ENCODE peak calls at places on chromosome 5, in five cellular contexts. One of them, this sample, is unnamed.

GRCh38 chr5:89988129-89988528 is 421.4 kb downstream of the CETN3 start:
- DNase-seq in cardiac fibroblast: peak; percentile 54
- DNase-seq in pancreas: no peak
- DNase-seq in heart left ventricle: no peak
- DNase-seq in AG09309: no peak
- DNase-seq in this sample: no peak

GRCh38 chr5:135060021-135060420 is 26.0 kb upstream of the PITX1 start:
- DNase-seq in cardiac fibroblast: no peak
- DNase-seq in heart left ventricle: no peak
- DNase-seq in AG09309: no peak
- DNase-seq in pancreas: peak; percentile 27
- DNase-seq in this sample: no peak

GRCh38 chr5:53929596-53929995 is 369.2 kb downstream of the NDUFS4 start:
- DNase-seq in heart left ventricle: no peak
- DNase-seq in cardiac fibroblast: no peak
- DNase-seq in pancreas: no peak
- DNase-seq in AG09309: no peak
- DNase-seq in this sample: no peak

GRCh38 chr5:1005904-1006655 is 2.5 kb upstream of the NKD2 start:
- DNase-seq in pancreas: no peak
- DNase-seq in AG09309: no peak
- DNase-seq in cardiac fibroblast: no peak
- DNase-seq in heart left ventricle: peak; percentile 15
- DNase-seq in this sample: no peak

GRCh38 chr5:149271195-149271716 is 403 bp upstream of the AFAP1L1 start:
- DNase-seq in AG09309: no peak
- DNase-seq in pancreas: peak; percentile 56
- DNase-seq in heart left ventricle: no peak
- DNase-seq in cardiac fibroblast: no peak
- DNase-seq in this sample: no peak

GRCh38 chr5:18314192-18314778 is 680.0 kb downstream of the TAF11L14 start:
- DNase-seq in heart left ventricle: no peak
- DNase-seq in pancreas: no peak
- DNase-seq in cardiac fibroblast: peak; percentile 42
- DNase-seq in AG09309: no peak
- DNase-seq in this sample: no peak

GRCh38 chr5:35838370-35839042 is 18.2 kb upstream of the IL7R start:
- DNase-seq in cardiac fibroblast: no peak
- DNase-seq in AG09309: no peak
- DNase-seq in pancreas: no peak
- DNase-seq in heart left ventricle: no peak
- DNase-seq in this sample: no peak

GRCh38 chr5:105238561-105238960 is 1676.0 kb upstream of the NUDT12 start:
- DNase-seq in AG09309: no peak
- DNase-seq in cardiac fibroblast: no peak
- DNase-seq in heart left ventricle: no peak
- DNase-seq in pancreas: no peak
- DNase-seq in this sample: no peak

GRCh38 chr5:96734871-96735325 is 72.7 kb downstream of the CAST start:
- DNase-seq in pancreas: no peak
- DNase-seq in AG09309: no peak
- DNase-seq in cardiac fibroblast: peak; percentile 70
- DNase-seq in heart left ventricle: no peak
- DNase-seq in this sample: no peak

GRCh38 chr5:431711-432050 is 11.3 kb upstream of the EXOC3 start:
- DNase-seq in pancreas: no peak
- DNase-seq in AG09309: no peak
- DNase-seq in cardiac fibroblast: no peak
- DNase-seq in heart left ventricle: no peak
- DNase-seq in this sample: no peak

GRCh38 chr5:65708140-65708539 is 13.8 kb downstream of the SGTB start:
- DNase-seq in pancreas: no peak
- DNase-seq in cardiac fibroblast: no peak
- DNase-seq in heart left ventricle: no peak
- DNase-seq in AG09309: no peak
- DNase-seq in this sample: no peak

GRCh38 chr5:139394123-139394653 is 716 bp downstream of the PROB1 start:
- DNase-seq in AG09309: no peak
- DNase-seq in pancreas: peak; percentile 78
- DNase-seq in cardiac fibroblast: peak; percentile 35
- DNase-seq in heart left ventricle: no peak
- DNase-seq in this sample: no peak
- TF ChIP-seq CTCF in AG09309: peak; percentile 51
- TF ChIP-seq CTCF in pancreas: peak; percentile 18
- TF ChIP-seq CTCF in cardiac fibroblast: peak; percentile 29
- TF ChIP-seq CTCF in heart left ventricle: peak; percentile 34
- TF ChIP-seq CTCF in this sample: peak; percentile 56

GRCh38 chr5:73302797-73303138 is 129.8 kb downstream of the TMEM174 start:
- DNase-seq in pancreas: no peak
- DNase-seq in AG09309: no peak
- DNase-seq in cardiac fibroblast: no peak
- DNase-seq in heart left ventricle: no peak
- DNase-seq in this sample: no peak

GRCh38 chr5:73304381-73304780 is 131.4 kb downstream of the TMEM174 start:
- DNase-seq in cardiac fibroblast: no peak
- DNase-seq in pancreas: no peak
- DNase-seq in AG09309: no peak
- DNase-seq in heart left ventricle: no peak
- DNase-seq in this sample: no peak

GRCh38 chr5:73305386-73305785 is 132.4 kb downstream of the TMEM174 start:
- DNase-seq in pancreas: no peak
- DNase-seq in cardiac fibroblast: no peak
- DNase-seq in AG09309: no peak
- DNase-seq in heart left ventricle: no peak
- DNase-seq in this sample: no peak

GRCh38 chr5:73301208-73302088 is 128.5 kb downstream of the TMEM174 start:
- DNase-seq in cardiac fibroblast: no peak
- DNase-seq in AG09309: no peak
- DNase-seq in pancreas: no peak
- DNase-seq in heart left ventricle: no peak
- DNase-seq in this sample: no peak

DNA sequence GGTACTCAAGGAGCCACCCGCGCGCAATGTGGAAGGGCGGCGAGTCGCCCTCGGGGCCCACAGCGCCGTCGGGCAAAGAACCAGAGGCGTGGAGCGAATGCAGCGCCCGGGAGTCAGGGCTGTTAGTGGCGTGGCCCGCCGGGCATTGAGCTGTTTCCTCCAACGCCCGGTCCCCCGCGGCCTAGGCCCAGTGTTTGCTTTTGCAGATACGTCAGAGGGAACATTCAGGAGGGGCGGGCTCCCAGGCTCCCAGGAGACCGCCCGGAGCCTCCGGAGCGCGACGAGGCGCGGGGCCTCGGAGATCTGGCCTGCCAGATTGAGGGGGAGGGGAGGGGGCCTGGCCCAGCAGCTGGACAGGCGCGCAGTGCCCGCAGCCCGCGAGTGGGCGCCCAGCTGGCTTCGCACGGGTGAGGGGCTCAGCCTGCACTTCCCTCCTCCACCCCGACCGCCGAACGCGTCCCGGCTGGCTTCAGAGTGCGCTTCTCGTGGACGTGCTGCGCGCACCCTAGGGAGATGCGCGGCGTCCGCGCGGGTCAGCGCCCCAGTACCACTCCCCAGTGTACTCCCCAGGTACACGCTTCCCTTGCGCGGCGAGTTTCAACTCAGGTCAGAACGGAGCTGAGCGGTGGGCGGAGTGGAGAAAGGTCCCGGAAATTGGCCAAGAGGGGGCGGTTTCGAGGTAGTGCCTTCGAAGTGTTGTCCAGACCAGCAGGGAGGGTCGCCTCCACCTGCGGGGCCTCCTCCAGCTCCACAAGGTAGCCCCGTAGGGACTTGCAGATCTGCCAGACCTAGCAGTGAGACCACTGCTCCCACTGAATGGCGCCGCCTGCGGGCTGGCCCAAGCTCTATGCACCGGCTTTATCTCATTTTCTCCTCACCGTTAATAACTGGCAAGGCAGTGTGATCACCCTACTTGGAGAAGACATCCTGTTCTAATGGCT is 130.4 kb downstream of the TMEM174 start:
- DNase-seq in pancreas: no peak
- DNase-seq in cardiac fibroblast: no peak
- DNase-seq in heart left ventricle: no peak
- DNase-seq in AG09309: no peak
- DNase-seq in this sample: no peak
- H3K4me3 ChIP-seq in pancreas: peak overlapping the region; percentile 30
- H3K4me3 ChIP-seq in cardiac fibroblast: peak overlapping the region; percentile 14
- H3K4me3 ChIP-seq in heart left ventricle: no peak overlapping the region
- H3K4me3 ChIP-seq in AG09309: no peak overlapping the region
- H3K4me3 ChIP-seq in this sample: no peak overlapping the region

DNA sequence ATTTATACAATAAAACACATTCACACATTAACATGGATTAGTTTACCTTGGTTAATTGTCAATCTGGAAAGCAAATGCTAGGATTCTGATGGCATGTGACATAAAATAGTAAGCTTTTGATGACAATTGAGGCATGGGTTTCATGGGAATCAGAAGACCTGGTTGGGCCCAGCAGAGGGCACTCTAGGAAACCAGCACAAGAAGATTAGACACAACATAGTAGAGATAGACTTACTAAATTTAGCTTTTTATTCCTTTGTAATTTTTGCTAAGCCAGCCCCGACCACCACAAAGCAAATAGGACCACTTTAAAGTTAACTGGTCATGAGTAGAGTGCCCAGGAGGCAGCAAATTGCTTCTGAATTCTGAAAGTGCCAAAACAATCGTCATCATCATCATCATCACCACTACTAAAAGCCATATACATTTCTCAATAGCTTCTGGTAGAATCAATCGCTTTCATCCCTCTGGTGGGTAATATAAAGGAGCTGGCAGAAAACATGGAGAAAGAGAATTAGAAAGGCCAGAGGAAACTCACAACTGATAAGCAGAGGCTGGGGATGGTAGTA is 163.2 kb downstream of the ARRDC3 start:
- DNase-seq in heart left ventricle: no peak
- DNase-seq in AG09309: peak; percentile 34
- DNase-seq in cardiac fibroblast: peak; percentile 74
- DNase-seq in pancreas: no peak
- DNase-seq in this sample: no peak
- TF ChIP-seq CTCF in heart left ventricle: peak; percentile 30
- TF ChIP-seq CTCF in AG09309: peak; percentile 52
- TF ChIP-seq CTCF in cardiac fibroblast: peak; percentile 35
- TF ChIP-seq CTCF in pancreas: no peak
- TF ChIP-seq CTCF in this sample: peak; percentile 58

DNA sequence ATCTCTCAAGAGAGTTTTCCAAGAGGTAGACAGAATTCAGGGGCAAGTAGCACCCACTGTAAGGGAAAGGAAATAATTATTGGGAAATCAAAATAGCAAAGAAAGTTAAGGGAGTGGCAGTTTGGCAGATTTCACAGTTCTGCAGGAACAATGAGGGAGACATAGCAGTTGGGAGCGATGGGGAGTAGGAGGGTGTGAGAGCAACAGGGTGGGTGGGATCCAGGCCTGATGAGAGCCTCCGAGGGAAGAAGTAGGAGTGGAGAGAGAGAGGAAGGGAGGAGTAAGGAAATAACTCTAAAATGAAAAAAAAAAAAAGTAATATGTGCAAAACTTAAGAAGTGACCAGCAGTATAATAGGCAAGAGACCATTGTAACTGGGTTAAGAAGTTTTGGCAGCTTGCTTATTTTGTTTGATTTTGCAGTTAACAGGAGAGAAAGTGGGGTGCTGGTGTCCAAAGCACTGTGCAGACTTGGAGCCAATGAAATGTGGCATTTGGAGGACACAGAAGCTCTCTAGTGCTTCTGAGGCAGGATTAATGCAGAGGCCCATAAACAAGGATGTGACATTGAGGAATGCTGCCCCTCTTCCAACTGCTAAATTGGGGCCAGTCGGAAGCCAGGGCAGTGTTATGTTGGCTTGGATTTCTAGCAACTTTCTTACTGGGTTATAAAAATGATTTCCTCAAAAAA is 10.2 kb downstream of the TNFAIP8 start:
- DNase-seq in cardiac fibroblast: peak; percentile 56
- DNase-seq in AG09309: no peak
- DNase-seq in pancreas: no peak
- DNase-seq in heart left ventricle: no peak
- DNase-seq in this sample: no peak
- H3K4me3 ChIP-seq in cardiac fibroblast: no peak overlapping the region
- H3K4me3 ChIP-seq in AG09309: no peak overlapping the region
- H3K4me3 ChIP-seq in pancreas: no peak overlapping the region
- H3K4me3 ChIP-seq in heart left ventricle: no peak overlapping the region
- H3K4me3 ChIP-seq in this sample: no peak overlapping the region

DNA sequence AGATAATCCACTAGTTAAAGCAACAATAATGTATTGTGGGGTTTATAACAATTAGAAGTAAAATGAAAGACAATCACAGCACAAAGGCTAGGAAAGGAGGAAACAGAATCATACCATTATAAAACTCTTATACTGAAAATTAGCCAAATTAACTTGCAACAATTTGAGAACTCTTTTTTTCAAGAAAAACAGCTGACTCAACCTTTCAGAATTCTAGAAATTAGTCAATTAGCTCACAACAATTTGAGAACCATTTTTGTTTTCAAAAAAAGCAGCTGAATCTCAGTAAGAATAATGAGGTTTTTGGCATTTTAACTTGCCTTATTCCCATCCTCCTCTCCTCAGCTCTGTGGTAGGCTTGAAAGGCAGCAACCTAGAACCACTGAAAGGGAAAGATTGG is 269.9 kb downstream of the NPR3 start:
- DNase-seq in pancreas: no peak
- DNase-seq in AG09309: no peak
- DNase-seq in heart left ventricle: no peak
- DNase-seq in cardiac fibroblast: no peak
- DNase-seq in this sample: no peak
- TF ChIP-seq CTCF in pancreas: no peak
- TF ChIP-seq CTCF in AG09309: no peak
- TF ChIP-seq CTCF in heart left ventricle: no peak
- TF ChIP-seq CTCF in cardiac fibroblast: no peak
- TF ChIP-seq CTCF in this sample: no peak

GRCh38 chr5:160380041-160380440 is 9.6 kb upstream of the C1QTNF2 start:
- DNase-seq in cardiac fibroblast: no peak
- DNase-seq in pancreas: no peak
- DNase-seq in AG09309: no peak
- DNase-seq in heart left ventricle: no peak
- DNase-seq in this sample: no peak
- H3K4me3 ChIP-seq in cardiac fibroblast: no peak overlapping the region
- H3K4me3 ChIP-seq in pancreas: no peak overlapping the region
- H3K4me3 ChIP-seq in AG09309: no peak overlapping the region
- H3K4me3 ChIP-seq in heart left ventricle: no peak overlapping the region
- H3K4me3 ChIP-seq in this sample: no peak overlapping the region

GRCh38 chr5:91928751-91929521 is 545.8 kb upstream of the ARRDC3 start:
- DNase-seq in pancreas: no peak
- DNase-seq in heart left ventricle: no peak
- DNase-seq in cardiac fibroblast: peak; percentile 32
- DNase-seq in AG09309: no peak
- DNase-seq in this sample: no peak

GRCh38 chr5:91927439-91927838 is 544.3 kb upstream of the ARRDC3 start:
- DNase-seq in heart left ventricle: no peak
- DNase-seq in pancreas: no peak
- DNase-seq in AG09309: no peak
- DNase-seq in cardiac fibroblast: no peak
- DNase-seq in this sample: no peak

GRCh38 chr5:91929522-91929817 is 546.4 kb upstream of the ARRDC3 start:
- DNase-seq in cardiac fibroblast: no peak
- DNase-seq in heart left ventricle: no peak
- DNase-seq in pancreas: no peak
- DNase-seq in AG09309: no peak
- DNase-seq in this sample: no peak

DNA sequence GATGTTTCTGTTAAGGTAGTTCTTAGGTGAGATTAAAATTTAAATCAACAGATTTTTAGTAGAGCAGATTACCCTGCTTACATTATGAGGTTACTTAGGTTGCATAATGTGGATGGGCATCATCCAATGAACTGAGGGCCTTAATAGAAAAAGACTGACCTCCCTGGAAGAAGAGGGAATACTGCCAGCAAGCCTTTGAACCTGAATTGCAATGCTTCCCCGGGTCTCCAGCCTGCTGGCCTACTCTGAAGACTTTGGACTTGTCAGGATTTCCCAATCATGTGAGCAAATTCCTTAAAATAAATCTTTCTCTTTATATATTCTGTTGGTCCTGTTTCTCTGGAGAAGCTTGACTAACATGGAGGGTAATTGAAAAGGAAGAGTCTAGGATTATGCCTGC is 542.1 kb upstream of the ARRDC3 start:
- DNase-seq in AG09309: no peak
- DNase-seq in cardiac fibroblast: no peak
- DNase-seq in pancreas: no peak
- DNase-seq in heart left ventricle: no peak
- DNase-seq in this sample: no peak
- TF ChIP-seq CTCF in AG09309: no peak
- TF ChIP-seq CTCF in cardiac fibroblast: no peak
- TF ChIP-seq CTCF in pancreas: no peak
- TF ChIP-seq CTCF in heart left ventricle: no peak
- TF ChIP-seq CTCF in this sample: no peak